ENCODE peak calls at places on chromosomes 4 and X, in five cellular contexts. N, C, F, K and B are unnamed samples.

GRCh38 chrX:19682712-19683331 is 167.5 kb upstream of the MAP3K15 start:
- DNase-seq in F (no peak), K (no peak), N (no peak), C (no peak), B (no peak)

GRCh38 chrX:37876716-37877115 is 29.3 kb upstream of the DYNLT3 start:
- DNase-seq in C (no peak), K (no peak), F (no peak), N (no peak), B (no peak)

GRCh38 chrX:103175944-103176753 is 38.8 kb upstream of the BEX4 start:
- DNase-seq in N (peak; percentile 21), F (no peak), K (peak; percentile 37), C (peak; percentile 50), B (no peak)

GRCh38 chr4:39754309-39754708 is 56.4 kb downstream of the UBE2K start:
- DNase-seq in K (no peak), F (no peak), C (no peak), N (no peak), B (no peak)

GRCh38 chrX:68132749-68133148 is 300.5 kb downstream of the OPHN1 start:
- DNase-seq in F (no peak), N (no peak), C (no peak), K (no peak), B (no peak)

GRCh38 chr4:5836943-5837342 is 55.9 kb downstream of the CRMP1 start:
- DNase-seq in N (no peak), K (no peak), F (no peak), C (no peak), B (no peak)

GRCh38 chr4:170978990-170979389 is 834.2 kb upstream of the GALNTL6 start:
- DNase-seq in C (no peak), K (no peak), N (no peak), F (no peak), B (no peak)

GRCh38 chr4:37542749-37543148 is 143.4 kb downstream of the RELL1 start:
- DNase-seq in N (peak; percentile 3), C (no peak), K (no peak), F (no peak), B (no peak)

GRCh38 chr4:3796960-3797359 is 30.8 kb downstream of the ADRA2C start:
- DNase-seq in N (no peak), K (no peak), C (no peak), F (no peak), B (no peak)

GRCh38 chr4:151012836-151013235 is 2.2 kb downstream of the LRBA start:
- DNase-seq in F (no peak), C (no peak), K (no peak), N (no peak), B (no peak)

GRCh38 chrX:115952417-115953092 is 218.0 kb upstream of the AGTR2 start:
- DNase-seq in N (no peak), C (no peak), F (no peak), K (no peak), B (no peak)

GRCh38 chr4:28482580-28482979 is 1621.9 kb downstream of the STIM2 start:
- DNase-seq in C (no peak), N (no peak), F (no peak), K (no peak), B (no peak)

GRCh38 chrX:39936886-39937770 is 160.6 kb downstream of the BCOR start:
- DNase-seq in K (no peak), C (no peak), N (no peak), F (no peak), B (no peak)

GRCh38 chr4:141636077-141636770 is at the start of gene IL15:
- DNase-seq in F (no peak), N (no peak), C (no peak), K (peak; percentile 77), B (peak; percentile 5)

GRCh38 chr4:3807861-3808521 is 41.8 kb downstream of the ADRA2C start:
- DNase-seq in F (no peak), N (no peak), K (no peak), C (peak; percentile 2), B (no peak)

GRCh38 chrX:119885554-119886428 is 9.9 kb upstream of the AKAP14 start:
- DNase-seq in C (no peak), N (no peak), F (peak; percentile 43), K (no peak), B (no peak)

GRCh38 chr4:180665994-180666818 is 1577.0 kb upstream of the TENM3 start:
- DNase-seq in C (peak; percentile 64), F (peak; percentile 2), K (peak; percentile 6), N (no peak), B (peak; percentile 0)

GRCh38 chrX:31112226-31112999 is 40.6 kb upstream of the FTHL17 start:
- DNase-seq in K (no peak), N (no peak), F (no peak), C (no peak), B (no peak)

GRCh38 chr4:18882468-18882867 is 860.9 kb upstream of the LCORL start:
- DNase-seq in K (no peak), C (no peak), F (no peak), N (no peak), B (no peak)

GRCh38 chr4:40874331-40874730 is 124.6 kb downstream of the NSUN7 start:
- DNase-seq in C (no peak), N (no peak), K (no peak), F (no peak), B (no peak)

GRCh38 chrX:45524296-45524695 is 323.6 kb upstream of the DIPK2B start:
- DNase-seq in N (peak; percentile 13), C (no peak), F (no peak), K (no peak), B (no peak)